ENCODE peak calls at places on chromosomes 2 and 18, in five cellular contexts. One of them, this sample, is unnamed.

GRCh38 chr2:102256281-102256680 is 55.1 kb upstream of the IL1RL1 start:
- DNase-seq in head of caudate nucleus: no peak
- DNase-seq in GM23248: no peak
- DNase-seq in omental fat pad: no peak
- DNase-seq in EL: peak; percentile 19
- DNase-seq in this sample: no peak

GRCh38 chr2:68423966-68424650 is 43.0 kb downstream of the FBXO48 start:
- DNase-seq in head of caudate nucleus: no peak
- DNase-seq in EL: no peak
- DNase-seq in GM23248: no peak
- DNase-seq in omental fat pad: no peak
- DNase-seq in this sample: no peak

GRCh38 chr18:55753643-55754255 is 165.8 kb upstream of the TCF4 start:
- DNase-seq in head of caudate nucleus: no peak
- DNase-seq in GM23248: peak; percentile 68
- DNase-seq in EL: peak; percentile 38
- DNase-seq in omental fat pad: no peak
- DNase-seq in this sample: peak; percentile 4

GRCh38 chr2:10305254-10305635 is 2.5 kb downstream of the HPCAL1 start:
- DNase-seq in head of caudate nucleus: no peak
- DNase-seq in omental fat pad: no peak
- DNase-seq in EL: no peak
- DNase-seq in GM23248: peak; percentile 54
- DNase-seq in this sample: no peak

GRCh38 chr2:174158003-174158402 is 90.3 kb downstream of the OLA1 start:
- DNase-seq in head of caudate nucleus: peak; percentile 56
- DNase-seq in GM23248: peak; percentile 57
- DNase-seq in EL: peak; percentile 39
- DNase-seq in omental fat pad: no peak
- DNase-seq in this sample: peak; percentile 75

GRCh38 chr18:35497334-35498197 is at the start of gene INO80C:
- DNase-seq in head of caudate nucleus: peak; percentile 93
- DNase-seq in omental fat pad: peak; percentile 72
- DNase-seq in GM23248: peak; percentile 99
- DNase-seq in EL: peak; percentile 92
- DNase-seq in this sample: peak; percentile 73

GRCh38 chr2:187169108-187169713 is 278.8 kb downstream of the CALCRL start:
- DNase-seq in GM23248: peak; percentile 23
- DNase-seq in omental fat pad: no peak
- DNase-seq in head of caudate nucleus: no peak
- DNase-seq in EL: no peak
- DNase-seq in this sample: no peak

GRCh38 chr2:184528119-184528518 is 70.2 kb upstream of the ZNF804A start:
- DNase-seq in omental fat pad: no peak
- DNase-seq in EL: no peak
- DNase-seq in head of caudate nucleus: no peak
- DNase-seq in GM23248: no peak
- DNase-seq in this sample: no peak

GRCh38 chr2:97724501-97724900 is 11.1 kb downstream of the ZAP70 start:
- DNase-seq in GM23248: no peak
- DNase-seq in omental fat pad: no peak
- DNase-seq in EL: no peak
- DNase-seq in head of caudate nucleus: no peak
- DNase-seq in this sample: no peak

GRCh38 chr2:127906206-127906926 is 20.6 kb upstream of the AMMECR1L start:
- DNase-seq in EL: no peak
- DNase-seq in GM23248: peak; percentile 9
- DNase-seq in head of caudate nucleus: peak; percentile 61
- DNase-seq in omental fat pad: no peak
- DNase-seq in this sample: no peak

GRCh38 chr18:79484661-79485621 is 89.2 kb downstream of the NFATC1 start:
- DNase-seq in omental fat pad: no peak
- DNase-seq in head of caudate nucleus: peak; percentile 11
- DNase-seq in GM23248: peak; percentile 99
- DNase-seq in EL: peak; percentile 93
- DNase-seq in this sample: no peak

GRCh38 chr2:49259926-49260325 is 105.6 kb upstream of the FSHR start:
- DNase-seq in GM23248: no peak
- DNase-seq in EL: no peak
- DNase-seq in omental fat pad: no peak
- DNase-seq in head of caudate nucleus: no peak
- DNase-seq in this sample: no peak

GRCh38 chr18:51028201-51028805 is 1.7 kb upstream of the SMAD4 start:
- DNase-seq in head of caudate nucleus: no peak
- DNase-seq in GM23248: peak; percentile 46
- DNase-seq in omental fat pad: no peak
- DNase-seq in EL: peak; percentile 31
- DNase-seq in this sample: peak; percentile 24